ENCODE peak calls at places on chromosomes 5 and 9, in six cellular contexts. Y, K, R, W, H and O are unnamed samples.

GRCh38 chr5:9537223-9538141 is 8.4 kb downstream of the SEMA5A start:
- DNase-seq in Y (no peak), K (no peak), R (no peak), H (no peak), W (no peak), O (no peak)

GRCh38 chr5:158421329-158421728 is 562.4 kb upstream of the CLINT1 start:
- DNase-seq in W (no peak), R (no peak), Y (no peak), K (no peak), H (no peak), O (no peak)

GRCh38 chr9:133803028-133803585 is 65.0 kb upstream of the SARDH start:
- DNase-seq in K (no peak), H (no peak), R (no peak), Y (no peak), W (no peak), O (no peak)

GRCh38 chr5:27608992-27609391 is 570.6 kb upstream of the CDH9 start:
- DNase-seq in Y (no peak), H (no peak), K (no peak), W (no peak), R (no peak), O (no peak)

GRCh38 chr5:177320879-177321278 is 9.2 kb upstream of the MXD3 start:
- DNase-seq in W (no peak), H (no peak), K (no peak), Y (no peak), R (no peak), O (peak; percentile 76)

GRCh38 chr9:13943176-13943575 is 370.8 kb downstream of the NFIB start:
- DNase-seq in R (no peak), K (peak; percentile 90), Y (no peak), W (no peak), H (no peak), O (no peak)

GRCh38 chr5:125695994-125696679 is 727.1 kb upstream of the GRAMD2B start:
- DNase-seq in W (no peak), K (no peak), Y (no peak), H (no peak), R (no peak), O (no peak)

GRCh38 chr9:82726404-82727276 is 336.3 kb downstream of the RASEF start:
- DNase-seq in K (no peak), H (no peak), W (no peak), Y (no peak), R (peak; percentile 44), O (no peak)

GRCh38 chr5:133325834-133326233 is 274.0 kb downstream of the HSPA4 start:
- DNase-seq in K (no peak), Y (no peak), W (no peak), H (no peak), R (no peak), O (no peak)

GRCh38 chr5:88377705-88378656 is 109.3 kb upstream of the TMEM161B start:
- DNase-seq in Y (no peak), K (no peak), W (peak; percentile 19), R (no peak), H (no peak), O (peak; percentile 28)

GRCh38 chr9:26744362-26744965 is 148.1 kb downstream of the CAAP1 start:
- DNase-seq in W (no peak), R (no peak), Y (peak; percentile 4), K (peak; percentile 38), H (peak; percentile 14), O (peak; percentile 1)
- TF ChIP-seq MYC in W (no peak), R (no peak), Y (no peak), K (no peak), H (no peak), O (no peak)

DNA sequence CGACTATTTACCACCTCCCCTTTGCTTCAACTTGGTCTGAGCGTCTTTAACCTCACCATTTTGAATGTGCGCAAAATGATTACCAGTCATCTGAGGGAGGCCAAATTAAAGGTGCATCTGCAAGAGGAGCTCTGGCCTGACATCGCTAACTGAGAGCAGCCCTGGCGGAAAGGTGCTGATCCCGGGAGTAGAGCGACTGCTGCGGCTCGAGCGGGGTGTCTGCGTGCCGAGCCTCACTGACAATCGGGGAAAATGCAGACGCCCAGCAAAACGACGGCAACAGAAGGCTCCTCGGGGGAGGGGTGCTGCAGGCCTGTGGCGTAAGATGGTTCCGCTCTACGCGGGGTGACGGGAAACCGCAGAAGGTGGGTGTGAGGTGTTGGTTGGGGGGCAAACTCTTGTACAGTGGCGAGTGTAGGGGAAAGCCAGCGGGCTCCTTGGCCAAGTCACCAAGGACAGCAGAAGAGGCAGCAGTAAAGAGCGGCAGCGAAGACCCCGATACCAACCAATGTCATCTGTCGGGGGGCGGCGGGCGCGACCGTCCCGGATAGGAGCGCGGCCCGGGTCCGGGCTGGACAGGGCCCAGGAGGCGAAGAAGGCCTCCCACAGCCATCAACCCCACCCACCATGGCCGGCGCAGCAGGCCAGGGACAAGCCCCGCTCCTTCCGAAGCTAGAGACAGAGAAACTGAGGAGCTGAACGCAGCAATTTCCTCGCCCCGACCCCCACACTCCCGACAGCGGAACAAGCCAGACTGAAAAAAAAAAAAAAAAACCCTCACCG is 522 bp downstream of the PJA2 start:
- DNase-seq in W (peak; percentile 68), R (peak; percentile 51), H (peak; percentile 49), K (peak; percentile 74), Y (peak; percentile 67), O (peak; percentile 92)
- TF ChIP-seq MAX in W (peak; percentile 22), R (peak; percentile 42), H (peak; percentile 13), K (no peak), Y (no peak), O (peak; percentile 69)

GRCh38 chr9:107584944-107585343 is 95.4 kb upstream of the KLF4 start:
- DNase-seq in Y (no peak), K (no peak), W (no peak), R (no peak), H (no peak), O (no peak)

GRCh38 chr9:107588393-107588792 is 98.8 kb upstream of the KLF4 start:
- DNase-seq in H (no peak), R (no peak), Y (no peak), K (no peak), W (no peak), O (no peak)

GRCh38 chr9:107586493-107586892 is 96.9 kb upstream of the KLF4 start:
- DNase-seq in K (no peak), H (no peak), Y (no peak), R (no peak), W (no peak), O (no peak)

GRCh38 chr9:107585465-107585864 is 95.9 kb upstream of the KLF4 start:
- DNase-seq in H (no peak), R (no peak), W (no peak), K (no peak), Y (no peak), O (no peak)

DNA sequence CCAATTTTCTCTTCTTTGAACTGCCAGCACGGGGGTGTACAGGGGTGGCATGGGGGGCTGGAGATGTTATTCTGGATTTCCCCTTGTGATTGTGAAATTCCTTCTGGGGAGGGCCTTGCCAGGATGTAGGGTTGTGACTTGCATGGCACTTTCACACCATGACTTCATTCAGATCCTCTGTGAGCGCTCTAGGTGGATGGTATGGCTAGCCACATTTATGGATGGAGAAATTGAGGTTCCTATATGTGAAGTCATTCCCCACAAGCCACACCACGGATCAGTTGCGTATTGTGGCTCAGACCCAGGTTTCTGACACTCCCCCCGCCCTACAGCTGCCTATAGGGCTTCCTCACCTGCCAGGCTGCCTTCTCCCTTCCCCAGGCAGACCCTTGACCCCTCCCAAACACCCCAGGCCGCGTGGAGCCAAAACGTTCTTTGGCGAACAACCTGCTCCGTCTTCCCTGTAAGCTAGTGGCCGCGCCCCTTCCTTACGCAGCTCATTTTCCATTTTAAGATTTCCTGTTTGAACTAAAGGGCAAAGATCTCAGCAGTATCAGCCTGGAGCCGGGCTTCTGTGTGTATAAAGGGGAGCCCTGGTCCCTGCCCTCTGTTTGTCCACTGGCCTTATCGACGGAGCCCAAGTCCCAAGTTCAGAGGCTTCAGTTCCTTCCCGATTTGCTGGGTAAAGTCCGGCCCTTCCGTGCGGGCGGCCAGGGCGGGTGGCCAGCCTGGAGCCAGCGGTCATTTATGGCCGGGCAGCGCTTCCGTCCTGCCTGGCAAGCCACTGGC is 97.8 kb upstream of the KLF4 start:
- DNase-seq in Y (no peak), R (no peak), H (no peak), K (peak; percentile 69), W (no peak), O (peak; percentile 59)
- TF ChIP-seq POLR2A in Y (no peak), R (no peak), H (no peak), K (no peak), W (no peak), O (no peak)

DNA sequence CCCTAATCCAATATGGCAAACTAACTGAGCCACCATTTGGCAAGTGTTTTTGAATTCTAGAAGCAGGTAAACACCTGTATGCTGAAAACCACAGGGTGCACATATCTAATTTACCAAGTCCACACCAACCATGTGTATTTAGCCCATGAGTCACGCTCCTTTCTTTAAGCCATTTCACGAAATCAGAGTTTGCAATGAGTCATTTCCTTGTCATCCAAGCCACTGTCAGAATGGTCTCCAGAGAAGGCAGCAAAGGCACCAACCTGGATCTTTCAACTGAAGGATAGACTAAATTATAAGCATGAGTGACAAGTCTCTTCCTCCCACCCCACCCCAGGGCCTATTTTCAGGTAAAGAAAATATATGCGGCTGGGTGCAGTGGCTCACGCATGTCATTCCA is 110.0 kb downstream of the PAX5 start:
- DNase-seq in R (peak; percentile 30), Y (peak; percentile 98), K (peak; percentile 57), W (peak; percentile 18), H (peak; percentile 45), O (peak; percentile 63)
- TF ChIP-seq MYC in R (no peak), Y (no peak), K (no peak), W (no peak), H (no peak), O (no peak)